ENCODE peak calls at places on chromosomes 7 and 10, in seven cellular contexts. I is ovary, B is mesenteric fat pad, S is posterior vena cava, Z is endothelial cell, N is left ventricle myocardium superior, W is NCI-H1092. V is an unnamed sample.
A peak's percentile ranks its signal among the peaks of the same experiment; 100 is the strongest.

GRCh38 chr10:75018233-75018632 is 93.2 kb upstream of the SAMD8 start:
- DNase-seq in I (no peak), B (no peak), S (no peak), Z (no peak), N (no peak), W (no peak), V (no peak)

GRCh38 chr10:7480742-7481381 is 70.0 kb upstream of the SFMBT2 start:
- DNase-seq in I (no peak), B (no peak), S (no peak), Z (no peak), N (no peak), W (no peak), V (no peak)

GRCh38 chr7:116980354-116980753 is 27.1 kb downstream of the ST7 start:
- DNase-seq in I (no peak), B (no peak), S (no peak), Z (no peak), N (no peak), W (no peak), V (no peak)

GRCh38 chr10:30151581-30152389 is 92.4 kb upstream of the JCAD start:
- DNase-seq in I (no peak), B (no peak), S (peak; percentile 95), Z (no peak), N (peak; percentile 30), W (no peak), V (peak; percentile 79)

GRCh38 chr7:112481833-112482669 is 1.3 kb downstream of the LSMEM1 start:
- DNase-seq in I (no peak), B (no peak), S (peak; percentile 87), Z (no peak), N (peak; percentile 33), W (no peak), V (peak; percentile 87)

GRCh38 chr7:116173051-116174028 is 37.0 kb upstream of the TES start:
- DNase-seq in I (no peak), B (no peak), S (no peak), Z (peak; percentile 25), N (no peak), W (peak; percentile 28), V (peak; percentile 84)

GRCh38 chr7:25659841-25660240 is 431.6 kb upstream of the NPVF start:
- DNase-seq in I (no peak), B (no peak), S (no peak), Z (no peak), N (no peak), W (no peak), V (no peak)

GRCh38 chr7:44658979-44659378 is 52.6 kb downstream of the OGDH start:
- DNase-seq in I (no peak), B (peak; percentile 6), S (no peak), Z (no peak), N (no peak), W (no peak), V (no peak)

GRCh38 chr10:7547825-7548224 is 118.9 kb downstream of the ITIH5 start:
- DNase-seq in I (no peak), B (no peak), S (no peak), Z (no peak), N (peak; percentile 43), W (no peak), V (no peak)

GRCh38 chr7:115008465-115009114 is 86.7 kb downstream of the MDFIC start:
- DNase-seq in I (peak; percentile 78), B (no peak), S (peak; percentile 92), Z (no peak), N (peak; percentile 86), W (no peak), V (peak; percentile 13)

GRCh38 chr10:75740541-75740940 is 309.1 kb downstream of the LRMDA start:
- DNase-seq in I (no peak), B (no peak), S (no peak), Z (no peak), N (no peak), W (no peak), V (no peak)

GRCh38 chr7:120794100-120794729 is 63.7 kb downstream of the TSPAN12 start:
- DNase-seq in I (no peak), B (no peak), S (no peak), Z (no peak), N (no peak), W (no peak), V (peak; percentile 13)

GRCh38 chr7:96996937-96997511 is 8.3 kb upstream of the DLX6 start:
- DNase-seq in I (no peak), B (no peak), S (no peak), Z (no peak), N (no peak), W (no peak), V (no peak)

GRCh38 chr10:58909881-58910280 is 266.6 kb upstream of the PHYHIPL start:
- DNase-seq in I (no peak), B (no peak), S (no peak), Z (no peak), N (no peak), W (no peak), V (no peak)

GRCh38 chr7:46763348-46763747 is 818.6 kb downstream of the TNS3 start:
- DNase-seq in I (no peak), B (no peak), S (no peak), Z (no peak), N (no peak), W (no peak), V (peak; percentile 65)

GRCh38 chr10:57017356-57018037 is 656.4 kb upstream of the ZWINT start:
- DNase-seq in I (no peak), B (no peak), S (no peak), Z (no peak), N (no peak), W (no peak), V (no peak)

GRCh38 chr10:94677691-94678090 is 5.8 kb upstream of the CYP2C18 start:
- DNase-seq in I (no peak), B (no peak), S (no peak), Z (no peak), N (no peak), W (no peak), V (no peak)

GRCh38 chr10:97332586-97333350 is 1.8 kb downstream of the FRAT2 start:
- DNase-seq in I (peak; percentile 51), B (no peak), S (peak; percentile 75), Z (peak; percentile 43), N (no peak), W (no peak), V (peak; percentile 87)

GRCh38 chr10:103507235-103508191 is 14.0 kb downstream of the NEURL1 start:
- DNase-seq in I (no peak), B (peak; percentile 72), S (peak; percentile 45), Z (no peak), N (no peak), W (no peak), V (no peak)

GRCh38 chr7:4875391-4875790 is 8.1 kb downstream of the RADIL start:
- DNase-seq in I (no peak), B (peak; percentile 82), S (peak; percentile 52), Z (no peak), N (no peak), W (no peak), V (no peak)

GRCh38 chr10:90642136-90642535 is 215.7 kb downstream of the HTR7 start:
- DNase-seq in I (no peak), B (no peak), S (no peak), Z (no peak), N (no peak), W (no peak), V (peak; percentile 74)

V was measured in adipocyte.